ENCODE peak calls at places on chromosome 18, in six cellular contexts. P is pancreas; N is GM06990; F is progenitor cell of endocrine pancreas; X is transverse colon; U is CD8-positive, alpha-beta T cell. M is an unnamed sample.

GRCh38 chr18:23071285-23071684 is 64.0 kb upstream of the CABLES1 start:
- DNase-seq in N (peak), P (no peak), X (peak), F (no peak), U (peak), M (no peak)

GRCh38 chr18:62037989-62038778 is 145.4 kb upstream of the RNF152 start:
- DNase-seq in X (no peak), N (no peak), U (no peak), P (no peak), F (no peak), M (no peak)

GRCh38 chr18:56709463-56709862 is 58.3 kb downstream of the WDR7 start:
- DNase-seq in F (no peak), N (peak), X (no peak), U (peak), P (no peak), M (no peak)

GRCh38 chr18:48264508-48264907 is 144.7 kb downstream of the ZBTB7C start:
- DNase-seq in N (no peak), U (no peak), F (no peak), P (no peak), X (no peak), M (no peak)

GRCh38 chr18:48004577-48004976 is 74.1 kb upstream of the SMAD2 start:
- DNase-seq in U (no peak), X (no peak), P (no peak), F (no peak), N (no peak), M (no peak)

GRCh38 chr18:49561127-49561376 is 805 bp upstream of the LIPG start:
- DNase-seq in F (no peak), N (peak), U (no peak), X (no peak), P (no peak), M (no peak)

GRCh38 chr18:46601338-46601908 is 55.6 kb downstream of the LOXHD1 start:
- DNase-seq in X (no peak), F (no peak), U (no peak), P (no peak), N (no peak), M (no peak)

GRCh38 chr18:80249217-80250093 is 2.1 kb upstream of the PARD6G start:
- DNase-seq in U (no peak), P (no peak), F (no peak), X (no peak), N (no peak), M (no peak)

GRCh38 chr18:7770903-7771302 is 203.8 kb downstream of the PTPRM start:
- DNase-seq in X (no peak), N (no peak), F (no peak), P (no peak), U (no peak), M (no peak)

GRCh38 chr18:3872651-3873050 is 422.7 kb downstream of the TGIF1 start:
- DNase-seq in F (no peak), P (no peak), U (no peak), N (no peak), X (no peak), M (no peak)

GRCh38 chr18:3402962-3403585 is 46.9 kb upstream of the TGIF1 start:
- DNase-seq in N (no peak), X (no peak), F (no peak), P (no peak), U (no peak), M (no peak)

GRCh38 chr18:31954349-31954748 is 11.4 kb upstream of the TRAPPC8 start:
- DNase-seq in U (no peak), X (peak), N (no peak), P (no peak), F (no peak), M (no peak)

GRCh38 chr18:48388478-48388877 is 20.7 kb downstream of the ZBTB7C start:
- DNase-seq in N (no peak), P (no peak), F (no peak), U (no peak), X (no peak), M (no peak)

GRCh38 chr18:46575851-46576250 is 81.2 kb downstream of the LOXHD1 start:
- DNase-seq in P (no peak), X (no peak), N (no peak), F (no peak), U (no peak), M (no peak)

GRCh38 chr18:54254265-54254758 is 15.0 kb upstream of the POLI start:
- DNase-seq in F (no peak), X (no peak), U (no peak), P (no peak), N (no peak), M (no peak)

GRCh38 chr18:13354414-13354813 is 135.9 kb downstream of the LDLRAD4 start:
- DNase-seq in X (no peak), U (no peak), F (no peak), N (no peak), P (no peak), M (no peak)
- TF ChIP-seq CTCF in X (no peak), U (no peak), F (no peak), N (no peak), P (no peak), M (no peak)

GRCh38 chr18:69900941-69901340 is 46.7 kb downstream of the CD226 start:
- DNase-seq in N (no peak), X (no peak), U (no peak), F (no peak), P (no peak), M (no peak)
- TF ChIP-seq CTCF in N (no peak), X (no peak), U (no peak), F (no peak), P (no peak), M (peak)

GRCh38 chr18:6732952-6733351 is 3.4 kb downstream of the ARHGAP28 start:
- DNase-seq in P (no peak), X (no peak), N (no peak), F (no peak), U (no peak), M (no peak)
- TF ChIP-seq CTCF in P (no peak), X (no peak), N (no peak), F (no peak), U (no peak), M (no peak)

DNA sequence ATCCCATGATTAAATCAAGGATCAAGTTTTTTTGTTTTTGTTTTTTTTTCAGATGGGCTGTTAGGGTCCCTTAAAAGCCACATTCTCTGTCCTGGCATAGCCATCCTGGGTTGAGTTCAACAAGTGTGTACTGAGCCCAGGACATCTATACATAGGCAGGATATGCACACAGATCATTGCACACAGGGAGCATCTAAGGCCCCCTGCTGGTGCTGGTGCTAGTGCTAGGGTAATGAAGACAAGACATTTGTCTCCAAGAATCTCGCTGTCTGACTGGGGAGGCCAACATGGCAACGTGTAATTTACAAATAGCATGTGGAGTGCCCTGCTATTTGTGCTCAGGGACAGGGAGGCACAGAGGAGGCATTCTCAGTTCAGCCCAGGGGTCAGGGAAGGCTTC is 124.5 kb downstream of the VAPA start:
- DNase-seq in X (no peak), F (no peak), U (no peak), N (no peak), P (no peak), M (no peak)
- TF ChIP-seq CTCF in X (no peak), F (no peak), U (no peak), N (peak), P (no peak), M (no peak)

GRCh38 chr18:37316468-37316867 is 249.1 kb downstream of the CELF4 start:
- DNase-seq in P (no peak), N (no peak), U (no peak), X (no peak), F (no peak), M (no peak)

GRCh38 chr18:37318360-37319037 is 247.1 kb downstream of the CELF4 start:
- DNase-seq in N (no peak), X (no peak), U (no peak), F (no peak), P (no peak), M (no peak)

GRCh38 chr18:37317486-37317885 is 248.1 kb downstream of the CELF4 start:
- DNase-seq in P (no peak), F (no peak), U (no peak), N (no peak), X (no peak), M (no peak)

GRCh38 chr18:37315935-37316334 is 249.7 kb downstream of the CELF4 start:
- DNase-seq in F (no peak), U (no peak), P (no peak), X (no peak), N (no peak), M (no peak)

GRCh38 chr18:37314534-37314933 is 251.1 kb downstream of the CELF4 start:
- DNase-seq in P (no peak), N (no peak), X (no peak), F (no peak), U (no peak), M (no peak)
- TF ChIP-seq CTCF in P (no peak), N (peak), X (no peak), F (no peak), U (no peak), M (no peak)

GRCh38 chr18:10416020-10416419 is 38.4 kb upstream of the APCDD1 start:
- DNase-seq in U (no peak), X (no peak), P (no peak), F (no peak), N (no peak), M (no peak)
- TF ChIP-seq CTCF in U (no peak), X (no peak), P (no peak), F (no peak), N (no peak), M (no peak)

GRCh38 chr18:63890950-63891304 is 3.4 kb downstream of the SERPINB2 start:
- DNase-seq in F (no peak), U (no peak), N (no peak), P (no peak), X (no peak), M (no peak)
- TF ChIP-seq CTCF in F (no peak), U (no peak), N (peak), P (no peak), X (peak), M (no peak)

DNA sequence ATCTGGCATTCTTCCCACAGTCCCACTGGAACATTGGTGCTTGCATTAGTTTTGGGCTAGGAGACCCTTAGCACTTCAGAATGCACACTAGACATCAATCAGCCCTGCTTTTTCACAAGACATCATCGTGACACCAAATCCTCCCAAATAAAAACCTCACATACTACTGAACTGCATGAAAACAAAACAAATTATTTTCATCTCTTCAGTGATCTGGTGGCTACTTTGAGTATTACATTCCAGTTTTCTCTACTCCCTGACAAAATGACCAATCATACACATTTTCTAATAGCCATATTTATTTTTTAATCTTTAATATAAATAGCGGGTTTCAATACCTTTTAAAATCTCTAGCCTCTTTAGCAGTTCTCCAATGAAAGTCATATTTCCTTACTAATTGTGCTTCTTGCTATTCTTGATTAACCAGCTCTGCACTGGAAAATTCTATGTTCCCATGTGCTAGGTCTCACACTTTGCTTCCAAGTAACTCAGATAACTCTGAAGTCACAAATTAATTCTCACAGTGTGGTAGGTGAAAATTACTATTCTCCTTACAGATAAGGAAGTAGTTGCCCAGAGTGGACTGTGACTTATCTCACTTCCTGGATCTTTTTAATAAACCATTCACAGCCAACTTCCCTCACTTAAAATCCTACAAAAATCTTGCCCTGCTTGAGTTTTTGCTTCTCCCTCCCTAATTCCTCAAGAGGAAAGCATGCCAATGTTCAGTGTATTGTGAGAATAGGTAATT is 82.5 kb upstream of the EPB41L3 start:
- DNase-seq in N (no peak), F (no peak), X (no peak), P (no peak), U (no peak), M (no peak)
- TF ChIP-seq CTCF in N (no peak), F (no peak), X (peak), P (no peak), U (no peak), M (peak)

GRCh38 chr18:45437399-45437798 is 177.9 kb upstream of the SLC14A2 start:
- DNase-seq in N (no peak), X (no peak), F (no peak), U (no peak), P (no peak), M (no peak)

GRCh38 chr18:45440246-45440645 is 175.0 kb upstream of the SLC14A2 start:
- DNase-seq in P (no peak), F (no peak), N (no peak), X (no peak), U (no peak), M (no peak)

GRCh38 chr18:45435810-45436209 is 179.5 kb upstream of the SLC14A2 start:
- DNase-seq in U (no peak), N (no peak), P (no peak), F (no peak), X (no peak), M (no peak)

GRCh38 chr18:45441110-45441842 is 174.0 kb upstream of the SLC14A2 start:
- DNase-seq in N (no peak), F (no peak), P (no peak), U (no peak), X (no peak), M (no peak)
- TF ChIP-seq CTCF in N (no peak), F (peak), P (no peak), U (no peak), X (peak), M (peak)

M was measured in endothelial cell.